ENCODE peak calls at places on chromosomes 2 and 18, in eight cellular contexts. G, V, X, W, M, Y, Z and N are unnamed samples.

GRCh38 chr2:31334311-31335026 is 80.1 kb downstream of the XDH start:
- DNase-seq in G (no peak), V (peak; percentile 3), X (no peak), W (no peak), M (no peak), Y (no peak), Z (no peak), N (peak; percentile 63)

GRCh38 chr18:58403799-58404455 is 225.0 kb downstream of the ALPK2 start:
- DNase-seq in G (no peak), V (no peak), X (no peak), W (no peak), M (no peak), Y (no peak), Z (no peak), N (no peak)

GRCh38 chr2:145380436-145381017 is 860.6 kb upstream of the ZEB2 start:
- DNase-seq in G (no peak), V (peak; percentile 80), X (peak; percentile 42), W (peak; percentile 78), M (no peak), Y (peak; percentile 74), Z (no peak), N (no peak)

GRCh38 chr2:145484443-145485086 is 964.6 kb upstream of the ZEB2 start:
- DNase-seq in G (peak; percentile 21), V (peak; percentile 82), X (peak; percentile 55), W (peak; percentile 90), M (no peak), Y (peak; percentile 46), Z (peak; percentile 61), N (peak; percentile 21)

GRCh38 chr2:101766871-101767739 is 69.6 kb downstream of the MAP4K4 start:
- DNase-seq in G (no peak), V (peak; percentile 83), X (peak; percentile 57), W (peak; percentile 96), M (no peak), Y (peak; percentile 96), Z (no peak), N (no peak)

GRCh38 chr18:40006553-40007073 is 1948.4 kb upstream of the PIK3C3 start:
- DNase-seq in G (no peak), V (no peak), X (no peak), W (no peak), M (no peak), Y (no peak), Z (no peak), N (no peak)

GRCh38 chr2:6887783-6888192 is 10.2 kb downstream of the RSAD2 start:
- DNase-seq in G (no peak), V (no peak), X (no peak), W (no peak), M (no peak), Y (no peak), Z (no peak), N (no peak)

GRCh38 chr2:1628893-1629292 is 115.4 kb downstream of the PXDN start:
- DNase-seq in G (no peak), V (peak; percentile 83), X (no peak), W (peak; percentile 84), M (no peak), Y (peak; percentile 89), Z (no peak), N (no peak)

GRCh38 chr18:46700026-46700425 is 43.0 kb upstream of the LOXHD1 start:
- DNase-seq in G (no peak), V (no peak), X (no peak), W (no peak), M (no peak), Y (no peak), Z (no peak), N (no peak)